ENCODE peak calls at places on chromosomes 16 and 17, in seven cellular contexts. R is HCT116, S is H1, P is K562, U is HepG2, F is GM12878, J is SK-N-SH. Y is an unnamed sample.

GRCh38 chr17:49995055-49995738 is at the start of gene DLX3:
- DNase-seq in R (no peak), J (peak), P (no peak), U (no peak), F (no peak), S (peak), Y (no peak)

GRCh38 chr17:48546924-48547838 is 2.3 kb upstream of the HOXB2 start:
- DNase-seq in S (no peak), F (no peak), J (no peak), R (no peak), U (no peak), P (peak), Y (no peak)

GRCh38 chr16:31130899-31131298 is 4.6 kb downstream of the PRSS8 start:
- DNase-seq in J (no peak), F (no peak), R (no peak), P (no peak), U (no peak), S (no peak), Y (no peak)

GRCh38 chr17:48051706-48052486 is 3.7 kb downstream of the NFE2L1 start:
- DNase-seq in S (no peak), J (no peak), R (no peak), F (no peak), U (peak), P (peak), Y (no peak)

GRCh38 chr16:56792960-56793359 is 63.0 kb downstream of the NUP93 start:
- DNase-seq in J (no peak), R (no peak), S (no peak), F (no peak), U (no peak), P (no peak), Y (no peak)

GRCh38 chr16:57893559-57894389 is 77.2 kb downstream of the CNGB1 start:
- DNase-seq in U (peak), P (no peak), R (no peak), S (no peak), F (no peak), J (no peak), Y (no peak)

GRCh38 chr17:65297916-65298315 is 160.7 kb downstream of the RGS9 start:
- DNase-seq in F (no peak), J (no peak), P (no peak), U (no peak), S (no peak), R (no peak), Y (no peak)

GRCh38 chr16:84482001-84482891 is 22.2 kb downstream of the MEAK7 start:
- DNase-seq in P (no peak), S (no peak), U (no peak), F (no peak), J (peak), R (no peak), Y (no peak)

GRCh38 chr17:17391575-17392370 is 85.0 kb upstream of the MED9 start:
- DNase-seq in J (no peak), P (no peak), U (no peak), S (no peak), F (peak), R (no peak), Y (no peak)

GRCh38 chr16:89581861-89582563 is 6.5 kb downstream of the CPNE7 start:
- DNase-seq in U (peak), F (no peak), S (no peak), R (no peak), P (no peak), J (no peak), Y (no peak)

GRCh38 chr17:14316131-14316854 is 15.4 kb downstream of the HS3ST3B1 start:
- DNase-seq in J (no peak), S (no peak), F (no peak), U (peak), P (no peak), R (no peak), Y (no peak)

GRCh38 chr16:50298075-50298460 is 31.7 kb downstream of the ADCY7 start:
- DNase-seq in J (no peak), U (peak), R (no peak), F (no peak), P (no peak), S (no peak), Y (no peak)

GRCh38 chr17:50274142-50274944 is at the start of gene TMEM92:
- DNase-seq in R (peak), S (peak), U (no peak), F (no peak), J (peak), P (peak), Y (no peak)

GRCh38 chr17:79987890-79988162 is 47.8 kb downstream of the TBC1D16 start:
- DNase-seq in S (no peak), F (no peak), P (no peak), J (no peak), R (no peak), U (no peak), Y (no peak)

GRCh38 chr16:54277845-54278703 is 8.5 kb downstream of the IRX3 start:
- DNase-seq in P (no peak), F (no peak), S (no peak), J (peak), U (no peak), R (no peak), Y (no peak)

GRCh38 chr17:45132302-45132568 is at the start of gene PLCD3:
- DNase-seq in U (no peak), P (no peak), S (no peak), J (no peak), R (no peak), F (no peak), Y (no peak)

GRCh38 chr17:45131294-45131615 is 1.1 kb downstream of the PLCD3 start:
- DNase-seq in F (no peak), S (no peak), J (no peak), R (no peak), U (no peak), P (no peak), Y (no peak)

GRCh38 chr17:45131616-45132301 is 556 bp downstream of the PLCD3 start:
- DNase-seq in J (peak), U (no peak), R (no peak), F (no peak), P (peak), S (no peak), Y (no peak)

GRCh38 chr17:45130640-45131293 is 1.5 kb downstream of the PLCD3 start:
- DNase-seq in J (no peak), S (no peak), R (no peak), P (peak), U (no peak), F (no peak), Y (no peak)

DNA sequence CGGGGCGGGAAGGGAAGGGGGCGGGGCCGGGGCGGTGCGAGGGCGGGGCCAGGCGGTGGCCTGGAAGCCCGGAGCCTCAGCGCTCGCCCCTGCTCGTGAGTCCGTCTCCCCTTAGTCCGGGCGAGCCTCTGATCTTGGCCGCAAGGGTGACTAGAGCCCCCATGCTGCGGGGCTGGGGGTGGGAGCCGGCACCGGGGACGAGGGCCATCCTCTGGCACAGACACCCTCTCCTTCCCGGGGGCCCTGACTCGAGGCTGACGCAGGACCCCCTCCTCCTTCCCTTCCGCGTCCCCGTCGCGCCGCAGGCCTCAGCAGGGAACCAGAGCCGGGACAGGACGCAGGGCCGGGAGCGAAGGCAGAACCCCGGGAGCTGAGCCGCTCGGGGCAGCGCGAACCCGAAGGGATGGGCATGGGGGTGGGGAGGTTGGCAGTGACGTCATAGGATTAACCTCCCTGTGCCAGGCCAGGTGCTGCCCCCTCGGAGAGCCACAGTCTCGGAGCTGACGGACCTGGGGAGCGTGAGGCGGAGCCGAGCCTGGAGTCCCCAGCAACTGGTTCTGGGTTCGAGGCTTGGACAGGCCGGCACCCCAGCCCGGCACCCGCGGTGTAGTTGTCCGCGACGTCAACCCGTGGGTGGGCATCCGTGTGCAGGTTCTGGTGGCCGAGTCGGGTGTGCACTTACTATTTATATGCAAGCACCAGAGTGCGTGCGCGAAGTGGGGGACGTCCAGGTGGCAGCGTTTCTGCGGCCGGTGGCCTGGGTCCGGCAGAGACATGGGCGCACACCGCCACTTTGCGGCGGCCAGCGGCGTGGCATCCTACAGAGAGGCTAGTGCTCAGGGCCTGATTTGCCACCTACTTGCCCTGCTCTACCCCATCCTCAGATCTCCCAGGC is 501 bp upstream of the PLCD3 start:
- DNase-seq in S (no peak), J (peak), R (peak), P (peak), U (peak), F (no peak), Y (no peak)
- TF ChIP-seq SIN3A in S (no peak), J (peak), R (no peak), P (peak), U (peak), F (peak), Y (no peak)

DNA sequence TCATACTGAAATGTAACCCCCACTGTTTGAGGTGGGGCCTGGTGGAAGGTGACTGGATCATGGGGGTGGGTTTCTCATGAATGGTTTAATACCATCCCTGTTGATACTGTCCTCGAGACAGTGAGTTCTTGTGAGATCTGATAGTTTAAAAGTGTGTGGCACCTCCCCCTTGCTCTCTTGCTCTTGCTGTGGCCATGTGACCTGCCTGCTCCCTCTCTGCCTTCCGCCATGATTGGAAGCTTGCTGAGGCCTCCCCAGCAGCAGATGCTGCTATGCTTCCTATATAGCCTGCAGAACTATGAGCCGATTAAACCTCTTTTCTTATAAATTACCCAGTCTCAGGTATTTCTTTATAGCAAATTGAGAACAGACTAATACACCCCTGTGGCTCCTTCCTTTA is 40.6 kb downstream of the STAT3 start:
- DNase-seq in U (no peak), R (no peak), P (no peak), F (no peak), S (no peak), J (no peak), Y (no peak)
- TF ChIP-seq SIN3A in U (no peak), R (no peak), P (no peak), F (no peak), S (no peak), J (no peak), Y (no peak)

DNA sequence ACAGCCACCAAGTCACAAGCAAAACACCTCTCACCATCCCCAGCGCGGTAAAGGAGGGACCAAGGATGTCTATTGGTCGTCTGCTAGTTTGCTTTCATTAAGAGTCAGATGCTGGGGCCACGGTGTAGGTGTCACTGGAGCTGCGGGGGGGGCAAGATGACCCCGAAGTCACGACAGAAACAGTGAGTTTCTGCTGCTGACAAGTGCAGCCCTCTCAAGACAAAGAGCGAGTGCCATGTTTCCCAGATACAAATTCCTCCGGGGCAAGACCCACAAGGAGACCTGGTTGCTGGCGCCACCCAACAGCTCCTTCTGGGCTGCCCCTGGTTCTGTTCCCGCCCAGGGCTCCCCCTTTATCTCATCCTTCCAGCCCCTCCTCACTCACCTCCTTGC is 689 bp downstream of the NCBP3 start:
- DNase-seq in F (no peak), S (no peak), J (no peak), U (no peak), R (no peak), P (no peak), Y (no peak)
- TF ChIP-seq SIN3A in F (no peak), S (no peak), J (no peak), U (no peak), R (no peak), P (no peak), Y (no peak)

DNA sequence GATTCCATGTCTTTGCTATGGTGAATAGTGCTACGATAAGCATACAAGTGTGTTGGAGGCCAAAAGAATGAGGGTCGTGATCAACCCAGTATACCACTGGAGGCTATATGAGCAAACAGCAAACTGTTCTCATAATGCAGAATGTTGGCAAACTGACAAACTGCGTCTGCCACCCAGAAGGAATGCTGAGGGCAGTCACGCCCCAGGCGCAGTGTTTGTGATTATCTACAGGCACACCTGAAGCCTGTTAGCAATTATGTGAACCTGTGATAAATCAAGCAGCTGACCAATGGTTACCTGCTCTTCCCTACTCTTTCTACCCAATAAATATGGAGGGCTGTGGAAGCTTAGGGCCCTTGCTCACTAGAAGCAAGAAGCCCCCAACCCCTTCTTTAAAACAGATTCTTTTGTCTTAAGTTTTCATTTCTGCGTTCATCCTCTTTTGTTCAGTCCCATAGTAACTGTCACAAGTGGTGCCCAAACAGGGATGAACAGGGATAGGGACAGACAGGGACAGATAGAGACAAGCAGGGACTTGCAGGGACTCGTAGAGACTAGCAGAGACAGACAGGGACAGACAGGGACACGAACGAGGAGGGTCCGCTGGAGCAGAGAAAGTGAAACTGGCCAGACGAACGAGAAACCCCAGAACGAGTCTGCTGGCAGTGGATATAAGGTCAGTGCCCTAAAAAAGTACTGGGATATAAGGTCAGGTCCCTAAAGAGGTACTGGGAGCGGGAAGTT is 25.1 kb downstream of the CD300LG start:
- DNase-seq in S (no peak), R (no peak), J (no peak), U (no peak), F (no peak), P (no peak), Y (no peak)
- TF ChIP-seq SIN3A in S (no peak), R (no peak), J (no peak), U (no peak), F (no peak), P (no peak), Y (no peak)

DNA sequence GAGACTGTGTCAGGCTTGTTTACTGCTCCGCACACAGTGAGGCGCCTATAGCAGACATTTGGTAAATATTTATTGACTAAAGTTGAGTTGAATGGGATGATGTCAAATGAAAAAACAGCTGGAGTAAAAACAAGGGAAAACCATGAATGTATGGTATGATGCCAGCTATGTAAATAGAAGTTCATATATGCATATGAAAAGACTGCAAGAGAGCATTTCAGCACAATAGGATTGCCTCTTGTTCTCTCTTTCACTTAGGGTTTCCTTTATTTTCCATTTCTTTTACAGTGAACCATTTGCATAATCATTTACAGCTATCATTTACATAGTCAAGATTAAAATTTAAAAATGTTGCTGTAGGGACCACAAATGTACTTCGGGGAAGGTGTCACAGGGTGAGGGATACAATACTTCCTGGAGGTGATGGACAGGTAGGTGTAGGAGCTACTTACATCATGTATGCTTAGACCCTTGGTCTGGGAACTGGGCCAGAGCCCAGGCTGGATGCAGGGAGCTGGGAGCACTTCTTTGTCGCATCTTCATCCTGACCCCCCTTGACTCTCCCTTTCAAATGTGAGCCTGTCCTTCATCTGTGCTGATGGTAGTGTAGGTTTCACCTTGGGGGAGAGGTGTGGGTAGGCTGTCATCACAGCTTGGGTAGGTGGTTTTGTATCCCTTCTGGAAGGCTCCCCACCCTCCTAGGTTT is 113.3 kb downstream of the UTP18 start:
- DNase-seq in U (no peak), F (no peak), S (no peak), J (no peak), R (no peak), P (no peak), Y (no peak)
- TF ChIP-seq SIN3A in U (no peak), F (no peak), S (no peak), J (no peak), R (no peak), P (no peak), Y (no peak)

GRCh38 chr17:55432358-55433028 is 10.9 kb upstream of the MMD start:
- DNase-seq in S (no peak), R (no peak), J (no peak), F (no peak), U (no peak), P (no peak), Y (no peak)
- TF ChIP-seq SIN3A in S (no peak), R (no peak), J (no peak), F (no peak), U (no peak), P (no peak), Y (no peak)

DNA sequence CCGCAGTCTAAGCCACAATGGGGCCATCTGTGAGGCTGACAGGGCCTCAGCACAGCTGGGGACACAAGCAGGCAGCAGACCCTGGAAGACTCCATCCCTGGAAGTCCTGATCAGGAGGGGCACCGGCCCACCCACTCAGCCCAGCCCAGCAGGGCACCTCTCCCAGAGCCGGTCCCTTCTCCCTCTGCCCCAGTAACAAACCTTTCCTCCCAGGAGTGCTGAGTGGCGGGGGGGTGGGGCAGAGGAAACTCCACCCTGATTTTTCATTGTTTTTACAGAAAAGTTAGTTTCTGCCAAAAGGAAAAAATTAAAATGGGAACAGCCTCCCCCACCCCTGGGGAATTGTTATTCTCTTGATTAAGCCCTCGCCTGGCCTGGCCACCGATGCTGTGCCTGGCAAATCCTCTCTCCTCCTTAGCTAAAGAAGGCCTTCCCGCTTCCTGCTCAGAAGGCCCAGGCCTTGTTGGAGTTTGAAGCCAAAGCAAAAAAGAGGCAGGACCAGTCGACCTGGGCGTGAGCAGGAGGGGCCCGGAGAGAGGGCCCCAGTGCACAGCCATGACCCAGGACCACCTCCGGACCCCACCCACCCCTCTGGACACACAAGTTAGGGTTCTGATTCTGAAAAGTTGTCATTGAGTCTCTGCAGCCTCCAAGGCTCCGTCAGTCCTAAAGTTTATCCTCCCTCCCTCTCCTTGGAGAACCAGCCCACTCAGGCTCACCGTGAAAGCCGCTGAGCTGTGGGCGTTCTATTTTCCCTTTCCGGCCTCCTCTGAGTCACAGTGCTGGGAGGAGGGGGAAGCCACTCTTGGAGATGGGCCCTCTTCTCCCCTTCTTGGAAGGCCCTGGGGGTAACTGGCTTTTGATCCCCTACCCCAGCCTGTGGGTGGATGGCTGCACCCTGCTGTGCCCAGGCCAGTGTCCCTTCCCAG is 128.4 kb upstream of the TNRC6C start:
- DNase-seq in P (peak), J (peak), U (no peak), F (no peak), R (no peak), S (no peak), Y (no peak)
- TF ChIP-seq SIN3A in P (no peak), J (no peak), U (no peak), F (no peak), R (no peak), S (no peak), Y (no peak)

DNA sequence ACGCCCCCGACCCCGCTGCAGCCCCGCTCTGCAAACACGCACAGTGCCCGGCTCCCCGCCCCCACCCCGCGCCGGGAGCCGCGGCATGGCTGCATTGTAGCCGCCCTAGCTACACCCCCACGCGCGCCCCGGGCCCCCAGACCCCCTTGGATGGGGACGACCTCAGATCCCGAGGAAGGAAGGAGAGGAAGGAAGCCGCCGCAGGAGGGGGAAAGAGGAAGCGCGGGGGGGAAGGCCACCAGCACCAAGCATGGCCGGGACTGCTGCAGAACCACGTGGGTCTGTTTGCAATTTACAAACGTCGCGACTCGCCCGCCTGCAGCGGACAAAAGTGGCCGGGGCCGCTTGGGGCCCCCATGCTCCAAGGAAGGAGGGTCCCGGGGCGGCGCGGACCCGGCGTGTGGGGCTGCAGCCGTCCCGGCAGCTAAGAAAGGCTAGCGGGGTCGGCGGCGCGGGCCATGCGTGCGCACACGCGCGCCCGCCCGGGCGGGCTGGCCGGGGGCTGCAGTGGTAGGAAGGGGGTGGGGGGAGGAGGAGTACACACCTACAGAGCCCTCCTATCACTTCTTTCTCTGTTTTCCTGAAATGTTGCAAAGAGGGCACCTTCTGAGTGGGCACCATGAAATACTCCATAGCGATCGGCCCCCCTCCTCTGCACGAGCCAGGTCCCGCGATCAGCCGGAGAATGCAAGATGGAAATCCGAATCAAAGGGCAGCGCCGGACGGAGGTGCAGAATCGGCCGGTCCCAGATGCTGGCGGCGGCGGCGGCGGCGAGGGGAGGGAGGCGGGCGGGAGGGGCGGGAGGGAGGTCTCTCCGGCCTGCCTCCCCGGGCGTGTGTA is 489 bp downstream of the TFAP4 start:
- DNase-seq in S (no peak), F (no peak), P (peak), J (peak), U (peak), R (no peak), Y (no peak)
- TF ChIP-seq SIN3A in S (peak), F (peak), P (peak), J (peak), U (no peak), R (no peak), Y (peak)